ENCODE peak calls at places on chromosomes 13 and 19, in ten cellular contexts. V is foreskin fibroblast, X is colonic mucosa, H is GM12865, P is thyroid gland, N is AG04450, U is AG10803, C is IMR-90, E is HFF-Myc, F is cardiac muscle cell. A is an unnamed sample.

GRCh38 chr19:51259348-51260245 is 8.7 kb downstream of the SIGLECL1 start:
- DNase-seq in C (peak; percentile 22), F (peak; percentile 54), E (no peak), X (peak; percentile 20), H (peak; percentile 68), V (peak; percentile 3), P (peak; percentile 26), U (peak; percentile 26), N (no peak), A (peak; percentile 43)

GRCh38 chr19:17304386-17305047 is 1.2 kb upstream of the MRPL34 start:
- DNase-seq in U (no peak), X (no peak), N (no peak), H (no peak), E (no peak), F (no peak), C (no peak), V (peak; percentile 39), P (peak; percentile 82), A (no peak)

GRCh38 chr19:3536429-3537100 is 2.4 kb upstream of the TEKTIP1 start:
- DNase-seq in U (no peak), H (no peak), V (no peak), F (no peak), P (no peak), C (no peak), N (no peak), X (no peak), E (no peak), A (no peak)

GRCh38 chr19:29384676-29385075 is 141.1 kb upstream of the VSTM2B start:
- DNase-seq in F (no peak), V (no peak), P (no peak), E (no peak), C (no peak), H (no peak), N (no peak), U (no peak), X (no peak), A (no peak)

GRCh38 chr13:49303533-49304252 is 56.0 kb downstream of the CDADC1 start:
- DNase-seq in E (no peak), F (no peak), V (no peak), X (no peak), N (no peak), C (no peak), U (no peak), P (peak; percentile 74), H (no peak), A (no peak)

GRCh38 chr19:17184381-17184841 is 30.7 kb upstream of the USE1 start:
- DNase-seq in F (no peak), X (no peak), N (no peak), H (no peak), U (no peak), E (no peak), V (no peak), P (no peak), C (peak; percentile 7), A (no peak)

GRCh38 chr13:74092711-74093110 is 41.5 kb downstream of the KLF12 start:
- DNase-seq in E (no peak), C (no peak), U (no peak), V (no peak), P (no peak), F (no peak), X (no peak), N (no peak), H (no peak), A (no peak)

GRCh38 chr13:67148219-67148583 is 81.9 kb downstream of the PCDH9 start:
- DNase-seq in H (no peak), N (no peak), E (no peak), U (peak; percentile 26), C (peak; percentile 68), F (peak; percentile 52), X (no peak), P (no peak), V (peak; percentile 34), A (peak; percentile 67)

GRCh38 chr13:80340643-80341097 is 256 bp downstream of the SPRY2 start:
- DNase-seq in N (no peak), C (peak; percentile 70), V (no peak), H (peak; percentile 29), U (peak; percentile 69), E (no peak), X (no peak), F (peak; percentile 81), P (no peak), A (peak; percentile 81)

GRCh38 chr13:19048381-19048780 is 133.2 kb downstream of the TUBA3C start:
- DNase-seq in V (no peak), E (no peak), N (no peak), U (no peak), P (no peak), X (no peak), H (no peak), F (no peak), C (no peak), A (no peak)

GRCh38 chr19:17325881-17326594 is 8.6 kb downstream of the ANO8 start:
- DNase-seq in P (peak; percentile 31), U (no peak), H (no peak), X (no peak), F (no peak), V (no peak), E (no peak), N (no peak), C (no peak), A (no peak)

GRCh38 chr19:13181747-13182388 is 31.7 kb downstream of the IER2 start:
- DNase-seq in U (peak; percentile 76), N (no peak), V (peak; percentile 73), E (peak; percentile 47), F (peak; percentile 85), C (peak; percentile 64), H (peak; percentile 38), P (peak; percentile 85), X (peak; percentile 76), A (peak; percentile 69)

GRCh38 chr13:113758651-113759524 is at the start of gene TMEM255B:
- DNase-seq in H (peak; percentile 48), N (peak; percentile 15), V (peak; percentile 72), X (peak; percentile 92), C (peak; percentile 49), F (peak; percentile 80), P (peak; percentile 86), U (peak; percentile 58), E (no peak), A (peak; percentile 70)
- TF ChIP-seq CTCF in H (no peak), N (no peak), V (no peak), X (peak; percentile 44), C (peak; percentile 14), F (no peak), P (peak; percentile 53), U (no peak), E (no peak), A (no peak)

GRCh38 chr19:38340927-38341326 is 5.3 kb downstream of the CATSPERG start:
- DNase-seq in N (no peak), E (no peak), X (no peak), C (no peak), P (no peak), V (no peak), H (no peak), F (no peak), U (no peak), A (no peak)

GRCh38 chr19:38351865-38352395 is 16.3 kb downstream of the CATSPERG start:
- DNase-seq in V (no peak), P (no peak), C (no peak), H (no peak), U (no peak), F (no peak), X (no peak), E (no peak), N (no peak), A (no peak)

GRCh38 chr19:38350883-38351282 is 15.3 kb downstream of the CATSPERG start:
- DNase-seq in C (no peak), U (no peak), E (no peak), N (no peak), F (no peak), P (no peak), V (no peak), X (no peak), H (no peak), A (no peak)

DNA sequence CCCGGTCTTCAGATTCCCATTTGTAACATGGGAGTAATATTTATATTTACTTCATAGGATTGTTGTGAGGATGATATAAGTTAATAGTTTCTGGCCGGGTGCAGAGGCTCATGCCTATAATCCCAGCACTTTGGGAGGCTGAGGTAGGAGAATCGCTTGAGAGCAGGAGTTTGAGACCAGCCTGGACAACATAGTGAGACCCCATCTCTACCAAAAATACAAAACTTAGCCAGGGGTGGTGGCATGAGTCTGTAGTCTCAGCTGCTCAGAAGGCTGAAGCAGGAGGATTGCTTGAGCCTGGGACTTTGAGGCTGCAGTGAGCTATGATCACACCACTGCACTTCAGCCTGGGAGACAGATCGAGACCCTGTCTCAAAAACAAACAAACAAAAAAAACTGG is 11.2 kb downstream of the CATSPERG start:
- DNase-seq in E (no peak), H (no peak), X (no peak), N (no peak), F (no peak), U (no peak), V (no peak), C (no peak), P (no peak), A (no peak)
- H3K4me3 ChIP-seq in E (no peak overlapping the region), H (no peak overlapping the region), X (no peak overlapping the region), N (no peak overlapping the region), F (no peak overlapping the region), U (no peak overlapping the region), V (no peak overlapping the region), C (no peak overlapping the region), P (no peak overlapping the region), A (no peak overlapping the region)

GRCh38 chr19:2171349-2172145 is 7.8 kb downstream of the DOT1L start:
- DNase-seq in N (no peak), E (no peak), F (peak; percentile 59), X (no peak), C (peak; percentile 36), V (no peak), U (no peak), H (peak; percentile 95), P (no peak), A (peak; percentile 54)
- TF ChIP-seq CTCF in N (no peak), E (no peak), F (peak; percentile 19), X (no peak), C (peak; percentile 14), V (no peak), U (no peak), H (peak; percentile 32), P (no peak), A (no peak)

GRCh38 chr19:15936950-15937349 is 2.6 kb upstream of the CYP4F11 start:
- DNase-seq in P (no peak), C (no peak), X (no peak), H (no peak), E (no peak), V (no peak), N (no peak), F (no peak), U (no peak), A (no peak)

GRCh38 chr19:15937771-15938170 is 3.4 kb upstream of the CYP4F11 start:
- DNase-seq in E (no peak), P (no peak), C (no peak), N (no peak), U (no peak), H (no peak), F (no peak), X (no peak), V (no peak), A (no peak)

GRCh38 chr19:15936173-15936572 is 1.8 kb upstream of the CYP4F11 start:
- DNase-seq in F (no peak), P (no peak), H (no peak), E (no peak), U (no peak), N (no peak), V (no peak), C (no peak), X (no peak), A (no peak)

GRCh38 chr19:15935167-15935702 is 906 bp upstream of the CYP4F11 start:
- DNase-seq in X (no peak), N (no peak), E (no peak), F (no peak), V (no peak), C (no peak), U (no peak), H (no peak), P (peak; percentile 2), A (no peak)

GRCh38 chr19:15934332-15935078 is at the start of gene CYP4F11:
- DNase-seq in E (no peak), H (no peak), C (no peak), N (no peak), P (peak; percentile 81), V (no peak), F (no peak), U (no peak), X (peak; percentile 89), A (no peak)
- H3K4me3 ChIP-seq in E (no peak within 1 kb of the TSS), H (no peak within 1 kb of the TSS), C (no peak within 1 kb of the TSS), N (no peak within 1 kb of the TSS), P (no peak within 1 kb of the TSS), V (no peak within 1 kb of the TSS), F (no peak within 1 kb of the TSS), U (no peak within 1 kb of the TSS), X (no peak within 1 kb of the TSS), A (no peak within 1 kb of the TSS)